ENCODE peak calls at places on chromosomes 7 and 10, in four cellular contexts. D is Panc1, R is K562, H is HepG2. C is an unnamed sample.

GRCh38 chr10:14971867-14972448 is 12.8 kb downstream of the MEIG1 start:
- DNase-seq in H (no peak), R (no peak), D (no peak), C (no peak)

GRCh38 chr7:47937711-47938573 is 10.3 kb downstream of the PKD1L1 start:
- DNase-seq in H (no peak), R (no peak), D (no peak), C (no peak)

GRCh38 chr7:105639677-105640493 is 58.6 kb upstream of the EFCAB10 start:
- DNase-seq in D (no peak), H (no peak), R (no peak), C (no peak)

GRCh38 chr10:10680496-10680895 is 337.2 kb upstream of the CELF2 start:
- DNase-seq in D (no peak), R (no peak), H (no peak), C (no peak)

GRCh38 chr10:60798031-60798430 is 19.8 kb downstream of the CDK1 start:
- DNase-seq in R (no peak), H (no peak), D (no peak), C (no peak)

GRCh38 chr7:15862781-15863165 is 176.3 kb upstream of the MEOX2 start:
- DNase-seq in H (no peak), R (no peak), D (no peak), C (no peak)

GRCh38 chr10:59894114-59894513 is 12.2 kb downstream of the CCDC6 start:
- DNase-seq in R (no peak), D (no peak), H (no peak), C (no peak)

GRCh38 chr10:61364619-61365018 is 88.6 kb downstream of the TMEM26 start:
- DNase-seq in H (no peak), R (no peak), D (no peak), C (no peak)

GRCh38 chr7:48388922-48389321 is 217.7 kb downstream of the ABCA13 start:
- DNase-seq in R (no peak), H (no peak), D (no peak), C (no peak)

GRCh38 chr7:140881507-140882228 is 43.1 kb downstream of the BRAF start:
- DNase-seq in R (no peak), H (no peak), D (no peak), C (no peak)
- TF ChIP-seq TCF7L2 in R (no peak), H (no peak), D (no peak), C (no peak)

DNA sequence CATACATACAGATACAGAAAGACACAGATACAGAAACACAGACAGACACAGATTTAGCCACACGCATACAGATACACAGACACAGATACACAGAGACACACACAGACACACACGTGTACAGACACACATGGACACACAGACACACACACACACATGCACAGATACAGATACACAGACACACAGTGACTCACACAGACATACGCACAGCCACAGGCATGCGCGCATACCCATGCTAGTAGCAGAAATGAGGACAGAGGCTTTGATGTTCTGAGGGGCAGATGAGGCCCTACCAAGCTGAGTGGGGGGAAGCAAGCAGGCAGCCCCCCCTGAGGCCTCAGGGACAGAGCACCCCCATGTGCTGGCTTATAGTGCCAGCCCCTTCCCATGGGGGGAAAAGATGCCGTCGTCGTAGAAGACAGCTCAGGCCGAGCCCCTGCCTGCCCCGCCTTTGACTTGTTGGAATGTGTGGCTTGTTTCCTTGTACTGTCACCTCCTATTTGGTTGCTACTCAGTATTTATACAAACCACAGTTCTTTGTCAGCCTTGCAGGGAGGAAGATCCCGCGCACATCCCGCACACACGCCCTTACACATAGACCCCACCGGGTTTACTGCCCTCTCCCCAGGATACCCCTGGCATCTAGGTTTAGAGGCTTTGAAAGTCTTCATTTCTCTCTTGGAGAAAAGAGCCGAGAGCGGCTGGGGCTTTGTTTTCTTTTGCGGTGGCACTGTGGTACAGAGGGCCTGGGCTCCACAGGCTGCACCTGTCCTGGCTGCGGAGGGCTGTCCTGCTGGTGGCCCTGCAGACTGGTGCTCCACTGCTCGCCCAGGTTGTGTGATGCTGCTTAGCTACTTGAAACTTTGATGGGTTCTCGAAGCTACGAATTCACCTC is 112.4 kb downstream of the DOCK1 start:
- DNase-seq in R (no peak), D (no peak), H (no peak), C (no peak)
- H3K4me1 ChIP-seq in R (no peaks in the 10 kb centered on the region), D (peaks cover 17% of the 10 kb centered on the region), H (peaks cover 11% of the 10 kb centered on the region), C (peaks cover 14% of the 10 kb centered on the region)

GRCh38 chr7:100735730-100736129 is 2.3 kb downstream of the ZAN start:
- DNase-seq in H (no peak), D (no peak), R (no peak), C (no peak)

GRCh38 chr7:100731937-100732636 is 1.3 kb upstream of the ZAN start:
- DNase-seq in D (no peak), H (no peak), R (no peak), C (no peak)

GRCh38 chr7:100739934-100740333 is 6.5 kb downstream of the ZAN start:
- DNase-seq in R (no peak), H (no peak), D (no peak), C (no peak)

DNA sequence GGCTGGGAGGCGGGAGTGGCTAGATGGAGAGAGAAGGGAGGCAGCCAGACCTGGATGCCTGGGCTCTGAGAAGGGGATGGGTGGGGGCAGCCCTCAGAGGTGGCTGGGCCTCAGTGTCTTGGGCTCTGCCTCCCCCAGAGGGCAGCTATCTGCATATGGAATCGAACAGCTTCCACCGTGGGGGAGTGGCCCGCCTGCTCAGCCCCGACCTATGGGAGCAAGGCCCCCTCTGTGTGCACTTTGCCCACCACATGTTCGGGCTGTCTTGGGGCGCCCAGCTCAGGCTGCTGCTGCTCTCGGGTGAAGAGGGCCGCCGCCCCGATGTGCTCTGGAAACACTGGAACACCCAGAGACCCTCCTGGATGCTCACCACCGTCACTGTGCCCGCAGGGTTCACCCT is 3.3 kb downstream of the ZAN start:
- DNase-seq in H (no peak), D (no peak), R (no peak), C (no peak)
- TF ChIP-seq TCF7L2 in H (no peak), D (no peak), R (no peak), C (no peak)

GRCh38 chr10:47447740-47448139 is 36.2 kb downstream of the ANXA8 start:
- DNase-seq in R (peak; percentile 0), D (no peak), H (no peak), C (no peak)
- H3K4me1 ChIP-seq in R (peaks cover 5% of the 10 kb centered on the region), D (peaks cover 3% of the 10 kb centered on the region), H (no peaks in the 10 kb centered on the region), C (no peaks in the 10 kb centered on the region)

GRCh38 chr10:71795248-71795647 is 21.9 kb upstream of the VSIR start:
- DNase-seq in D (no peak), R (peak; percentile 62), H (no peak), C (no peak)
- TF ChIP-seq TCF7L2 in D (no peak), R (no peak), H (no peak), C (no peak)

DNA sequence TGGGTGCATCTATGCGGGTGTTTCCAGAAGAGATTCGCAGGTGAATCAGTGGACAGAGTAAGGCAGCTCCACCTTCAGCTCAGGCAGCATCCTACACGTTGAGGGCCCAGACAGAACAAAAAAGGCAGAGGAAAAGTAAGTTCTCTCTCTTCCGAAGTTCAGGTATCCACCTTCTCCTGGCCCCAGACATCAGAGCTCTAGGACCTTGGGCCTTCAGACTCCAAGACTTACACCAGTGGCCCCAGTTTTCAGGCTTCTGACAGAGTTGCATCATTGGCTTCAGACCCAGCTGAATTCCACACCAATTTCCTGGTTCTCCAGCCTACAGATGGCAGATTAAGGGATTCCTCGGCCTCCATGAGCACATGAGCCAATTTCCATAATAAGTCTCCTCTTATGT is 102.2 kb upstream of the GPR26 start:
- DNase-seq in D (no peak), H (no peak), R (no peak), C (no peak)
- H3K4me1 ChIP-seq in D (no peaks in the 10 kb centered on the region), H (no peaks in the 10 kb centered on the region), R (peaks cover 3% of the 10 kb centered on the region), C (no peaks in the 10 kb centered on the region)

GRCh38 chr10:133358920-133359300 is 1.1 kb upstream of the FUOM start:
- DNase-seq in H (no peak), D (no peak), R (no peak), C (no peak)

GRCh38 chr10:133356549-133356948 is 1.3 kb downstream of the FUOM start:
- DNase-seq in R (no peak), H (no peak), D (no peak), C (no peak)

GRCh38 chr10:133356953-133357292 is 896 bp downstream of the FUOM start:
- DNase-seq in H (no peak), R (no peak), D (no peak), C (no peak)

GRCh38 chr10:133358162-133358919 is 522 bp upstream of the FUOM start:
- DNase-seq in H (no peak), R (no peak), D (no peak), C (no peak)

GRCh38 chr10:133357293-133358151 is at the start of gene FUOM:
- DNase-seq in D (no peak), R (peak; percentile 95), H (peak; percentile 79), C (peak; percentile 7)
- TF ChIP-seq TCF7L2 in D (no peak), R (no peak), H (no peak), C (no peak)

DNA sequence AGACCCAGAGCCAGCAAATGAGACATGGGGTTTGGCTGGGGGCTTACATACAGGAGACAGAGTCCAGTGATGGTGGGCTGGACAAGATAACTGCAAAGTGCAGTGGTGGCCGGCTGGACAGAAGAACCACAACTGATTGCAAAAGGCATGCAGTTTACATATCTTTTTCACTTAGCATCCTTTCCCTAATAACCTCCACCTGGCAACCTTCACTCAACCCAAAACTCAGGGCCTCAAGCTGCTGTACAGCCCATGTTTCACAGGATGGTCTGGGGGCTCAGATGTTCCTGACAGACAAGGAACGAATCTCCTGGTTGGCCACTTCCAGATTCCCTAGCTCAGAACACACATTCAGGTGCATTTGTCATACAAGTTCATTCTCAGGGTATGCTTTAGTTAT is 7.8 kb upstream of the PDCD4 start:
- DNase-seq in R (no peak), D (no peak), H (no peak), C (no peak)
- H3K4me1 ChIP-seq in R (peaks cover 18% of the 10 kb centered on the region), D (peaks cover 11% of the 10 kb centered on the region), H (peaks cover 67% of the 10 kb centered on the region), C (peaks cover 20% of the 10 kb centered on the region)

GRCh38 chr7:100745184-100745583 is 11.8 kb downstream of the ZAN start:
- DNase-seq in R (peak; percentile 76), D (no peak), H (no peak), C (peak; percentile 46)
- TF ChIP-seq TCF7L2 in R (no peak), D (no peak), H (no peak), C (no peak)